ENCODE peak calls at places on chromosomes 13 and 19, in seven cellular contexts. D is SHP77, K is PC-3, R is AG20443, I is fibroblast of lung, W is iris pigment epithelial cell, T is AG04450. U is an unnamed sample.

GRCh38 chr13:20230913-20231838 is 943 bp downstream of the GJB6 start:
- DNase-seq in T (no peak), K (no peak), I (no peak), W (no peak), R (peak), D (no peak), U (no peak)

GRCh38 chr19:15252398-15253018 is 20.3 kb upstream of the EPHX3 start:
- DNase-seq in W (peak), R (peak), K (no peak), T (no peak), I (peak), D (no peak), U (peak)

GRCh38 chr13:37701972-37702371 is 103.4 kb upstream of the POSTN start:
- DNase-seq in K (peak), I (peak), W (peak), D (no peak), R (peak), T (peak), U (peak)

GRCh38 chr19:52942371-52943133 is 19.3 kb upstream of the ZNF888 start:
- DNase-seq in R (peak), I (peak), K (peak), T (peak), W (peak), D (peak), U (peak)

GRCh38 chr19:58218899-58219298 is 9.8 kb upstream of the ZNF544 start:
- DNase-seq in W (peak), D (no peak), K (peak), R (no peak), T (no peak), I (no peak), U (no peak)

GRCh38 chr13:94342436-94343242 is 136.8 kb downstream of the DCT start:
- DNase-seq in R (no peak), W (peak), T (no peak), K (no peak), D (no peak), I (peak), U (no peak)

GRCh38 chr19:5667751-5668271 is 12.5 kb downstream of the MICOS13 start:
- DNase-seq in T (no peak), R (no peak), W (no peak), K (no peak), I (no peak), D (no peak), U (no peak)

GRCh38 chr19:45104658-45105384 is 11.8 kb downstream of the PPP1R37 start:
- DNase-seq in W (no peak), R (no peak), I (no peak), D (no peak), K (no peak), T (no peak), U (no peak)

GRCh38 chr13:110561335-110562033 is at the start of gene RAB20:
- DNase-seq in R (peak), I (peak), T (peak), W (peak), K (peak), D (peak), U (peak)

GRCh38 chr19:13937479-13938360 is 497 bp downstream of the PODNL1 start:
- DNase-seq in T (no peak), D (no peak), W (no peak), R (peak), K (no peak), I (peak), U (no peak)

GRCh38 chr13:25473864-25474263 is 102.1 kb downstream of the ATP8A2 start:
- DNase-seq in K (no peak), T (no peak), W (peak), R (no peak), D (no peak), I (peak), U (no peak)

GRCh38 chr19:19170053-19170945 is at the start of gene MEF2B:
- DNase-seq in K (peak), W (peak), D (peak), I (peak), R (peak), T (no peak), U (peak)

U was measured in astrocyte of the spinal cord.